ENCODE peak calls at places on chromosomes 11 and 22, in five cellular contexts. One of them, this sample, is unnamed.

GRCh38 chr22:28829358-28830181 is 29.2 kb upstream of the XBP1 start:
- DNase-seq in GM12865: peak; percentile 87
- DNase-seq in NCI-H446: peak; percentile 80
- DNase-seq in Right ventricle myocardium superior: peak; percentile 82
- DNase-seq in head of caudate nucleus: peak; percentile 92
- DNase-seq in this sample: peak; percentile 88

GRCh38 chr11:69227271-69227670 is 66.7 kb upstream of the MYEOV start:
- DNase-seq in head of caudate nucleus: peak; percentile 18
- DNase-seq in Right ventricle myocardium superior: no peak
- DNase-seq in GM12865: no peak
- DNase-seq in NCI-H446: no peak
- DNase-seq in this sample: no peak

GRCh38 chr11:133999355-133999754 is 42.6 kb upstream of the IGSF9B start:
- DNase-seq in GM12865: no peak
- DNase-seq in Right ventricle myocardium superior: no peak
- DNase-seq in NCI-H446: no peak
- DNase-seq in head of caudate nucleus: no peak
- DNase-seq in this sample: no peak

GRCh38 chr11:2208691-2209369 is 37.2 kb upstream of the TH start:
- DNase-seq in Right ventricle myocardium superior: peak; percentile 2
- DNase-seq in head of caudate nucleus: peak; percentile 42
- DNase-seq in GM12865: no peak
- DNase-seq in NCI-H446: no peak
- DNase-seq in this sample: peak; percentile 45

GRCh38 chr11:116644948-116645305 is 127.9 kb downstream of the BUD13 start:
- DNase-seq in GM12865: no peak
- DNase-seq in NCI-H446: no peak
- DNase-seq in head of caudate nucleus: no peak
- DNase-seq in Right ventricle myocardium superior: no peak
- DNase-seq in this sample: no peak

GRCh38 chr22:50260434-50260800 is 1.1 kb downstream of the MAPK12 start:
- DNase-seq in NCI-H446: no peak
- DNase-seq in Right ventricle myocardium superior: no peak
- DNase-seq in head of caudate nucleus: no peak
- DNase-seq in GM12865: no peak
- DNase-seq in this sample: no peak

GRCh38 chr11:118373263-118373662 is 13.9 kb downstream of the UBE4A start:
- DNase-seq in NCI-H446: no peak
- DNase-seq in GM12865: no peak
- DNase-seq in head of caudate nucleus: no peak
- DNase-seq in Right ventricle myocardium superior: no peak
- DNase-seq in this sample: no peak

GRCh38 chr11:45234306-45235006 is 51.7 kb downstream of the SYT13 start:
- DNase-seq in GM12865: no peak
- DNase-seq in Right ventricle myocardium superior: no peak
- DNase-seq in head of caudate nucleus: no peak
- DNase-seq in NCI-H446: no peak
- DNase-seq in this sample: no peak

GRCh38 chr22:43945632-43946390 is 9.4 kb upstream of the SAMM50 start:
- DNase-seq in Right ventricle myocardium superior: peak; percentile 74
- DNase-seq in NCI-H446: peak; percentile 23
- DNase-seq in head of caudate nucleus: peak; percentile 87
- DNase-seq in GM12865: peak; percentile 74
- DNase-seq in this sample: peak; percentile 75

GRCh38 chr22:42623301-42623751 is 8.6 kb upstream of the POLDIP3 start:
- DNase-seq in head of caudate nucleus: no peak
- DNase-seq in GM12865: peak; percentile 63
- DNase-seq in Right ventricle myocardium superior: no peak
- DNase-seq in NCI-H446: no peak
- DNase-seq in this sample: no peak

GRCh38 chr22:30424471-30425326 is 869 bp upstream of the MTFP1 start:
- DNase-seq in head of caudate nucleus: peak; percentile 63
- DNase-seq in GM12865: peak; percentile 56
- DNase-seq in NCI-H446: peak; percentile 21
- DNase-seq in Right ventricle myocardium superior: no peak
- DNase-seq in this sample: no peak

GRCh38 chr22:48306284-48306683 is 1521.4 kb downstream of the BRD1 start:
- DNase-seq in NCI-H446: no peak
- DNase-seq in Right ventricle myocardium superior: no peak
- DNase-seq in GM12865: no peak
- DNase-seq in head of caudate nucleus: peak; percentile 22
- DNase-seq in this sample: no peak

GRCh38 chr11:123034587-123034986 is 27.3 kb downstream of the HSPA8 start:
- DNase-seq in GM12865: no peak
- DNase-seq in head of caudate nucleus: no peak
- DNase-seq in Right ventricle myocardium superior: no peak
- DNase-seq in NCI-H446: no peak
- DNase-seq in this sample: no peak

GRCh38 chr11:35605691-35606090 is 12.6 kb upstream of the FJX1 start:
- DNase-seq in Right ventricle myocardium superior: peak; percentile 62
- DNase-seq in GM12865: no peak
- DNase-seq in NCI-H446: no peak
- DNase-seq in head of caudate nucleus: peak; percentile 78
- DNase-seq in this sample: peak; percentile 84

GRCh38 chr11:19102521-19102900 is 14.5 kb upstream of the ZDHHC13 start:
- DNase-seq in GM12865: no peak
- DNase-seq in NCI-H446: no peak
- DNase-seq in head of caudate nucleus: no peak
- DNase-seq in Right ventricle myocardium superior: no peak
- DNase-seq in this sample: no peak

GRCh38 chr11:110433393-110434333 is 3.9 kb downstream of the FDX1 start:
- DNase-seq in GM12865: peak; percentile 14
- DNase-seq in Right ventricle myocardium superior: no peak
- DNase-seq in head of caudate nucleus: no peak
- DNase-seq in NCI-H446: peak; percentile 40
- DNase-seq in this sample: no peak

GRCh38 chr11:107408762-107409200 is 48.8 kb downstream of the CWF19L2 start:
- DNase-seq in head of caudate nucleus: no peak
- DNase-seq in Right ventricle myocardium superior: no peak
- DNase-seq in NCI-H446: no peak
- DNase-seq in GM12865: no peak
- DNase-seq in this sample: no peak

GRCh38 chr11:42237701-42238235 is 778.3 kb upstream of the LRRC4C start:
- DNase-seq in GM12865: no peak
- DNase-seq in head of caudate nucleus: no peak
- DNase-seq in NCI-H446: no peak
- DNase-seq in Right ventricle myocardium superior: no peak
- DNase-seq in this sample: no peak

GRCh38 chr11:124086447-124086846 is 28.8 kb upstream of the VWA5A start:
- DNase-seq in Right ventricle myocardium superior: no peak
- DNase-seq in head of caudate nucleus: peak; percentile 80
- DNase-seq in GM12865: no peak
- DNase-seq in NCI-H446: peak; percentile 18
- DNase-seq in this sample: peak; percentile 81

GRCh38 chr11:94832604-94833238 is 64.6 kb downstream of the AMOTL1 start:
- DNase-seq in head of caudate nucleus: no peak
- DNase-seq in NCI-H446: no peak
- DNase-seq in GM12865: no peak
- DNase-seq in Right ventricle myocardium superior: no peak
- DNase-seq in this sample: no peak

This sample was measured in Ammon's horn.